ENCODE peak calls at places on chromosomes 7 and 10, in four cellular contexts. F is stromal cell of bone marrow, X is T-helper 9 cell, A is NCI-H1694 treated with DMSO at 0.1 percent for 48 hours. S is an unnamed sample.

GRCh38 chr10:62545667-62546066 is 171.5 kb downstream of the ZNF365 start:
- DNase-seq in A (no peak), X (no peak), F (peak), S (peak)

GRCh38 chr7:12961910-12962309 is 274.5 kb downstream of the ARL4A start:
- DNase-seq in A (no peak), X (no peak), F (no peak), S (no peak)

GRCh38 chr7:74306737-74307469 is 17.7 kb downstream of the CLIP2 start:
- DNase-seq in F (peak), A (no peak), X (no peak), S (peak)

GRCh38 chr7:65475734-65476319 is 102.2 kb downstream of the ZNF92 start:
- DNase-seq in X (no peak), A (no peak), F (no peak), S (peak)

GRCh38 chr10:61845950-61846268 is 55.6 kb upstream of the ARID5B start:
- DNase-seq in F (no peak), A (no peak), X (no peak), S (peak)

GRCh38 chr10:68158031-68158430 is 48.7 kb downstream of the MYPN start:
- DNase-seq in F (no peak), A (no peak), X (no peak), S (no peak)

GRCh38 chr7:75629042-75629441 is 109.7 kb downstream of the HIP1 start:
- DNase-seq in F (no peak), X (no peak), A (no peak), S (no peak)

GRCh38 chr7:99767662-99768061 is 16.3 kb downstream of the CYP3A4 start:
- DNase-seq in X (no peak), A (no peak), F (no peak), S (no peak)